ENCODE peak calls at places on chromosomes 13 and 19, in nine cellular contexts. T is neural progenitor cell, R is A549, V is HFFc6, H is AG10803, P is pancreas, L is K562, F is WTC11, Z is bronchial epithelial cell. U is an unnamed sample.

GRCh38 chr13:31046711-31047279 is 114.3 kb downstream of the TEX26 start:
- DNase-seq in L (no peak), P (no peak), H (no peak), F (no peak), T (peak), Z (no peak), R (no peak), V (no peak), U (no peak)

GRCh38 chr13:43908156-43909126 is 28.7 kb downstream of the LACC1 start:
- DNase-seq in F (no peak), H (peak), L (no peak), P (no peak), R (peak), Z (peak), T (peak), V (peak), U (no peak)

GRCh38 chr19:33906578-33907335 is 110.1 kb downstream of the KCTD15 start:
- DNase-seq in Z (peak), H (peak), V (no peak), R (no peak), P (no peak), F (peak), L (no peak), T (peak), U (no peak)

GRCh38 chr19:49073514-49074378 is 1.2 kb upstream of the KCNA7 start:
- DNase-seq in R (peak), L (peak), F (peak), V (no peak), T (peak), H (no peak), Z (no peak), P (no peak), U (no peak)

GRCh38 chr19:53908106-53908932 is 759 bp upstream of the CACNG7 start:
- DNase-seq in T (peak), V (peak), Z (peak), R (peak), H (peak), L (peak), F (peak), P (no peak), U (no peak)

GRCh38 chr13:101512650-101513049 is 60.2 kb downstream of the ITGBL1 start:
- DNase-seq in H (peak), T (no peak), L (no peak), R (no peak), P (no peak), F (no peak), Z (no peak), V (no peak), U (no peak)

GRCh38 chr13:73681015-73681414 is 453.2 kb downstream of the KLF12 start:
- DNase-seq in P (no peak), Z (no peak), L (no peak), F (no peak), H (no peak), R (no peak), T (no peak), V (no peak), U (no peak)

GRCh38 chr13:43267916-43268315 is 244.5 kb downstream of the DNAJC15 start:
- DNase-seq in L (no peak), H (no peak), T (no peak), F (no peak), V (no peak), P (no peak), R (no peak), Z (no peak), U (no peak)

GRCh38 chr13:100694722-100695644 is 20.4 kb upstream of the TMTC4 start:
- DNase-seq in F (peak), L (peak), P (peak), H (peak), V (peak), T (peak), R (peak), Z (peak), U (no peak)

GRCh38 chr19:30046522-30046921 is 104.5 kb downstream of the URI1 start:
- DNase-seq in P (no peak), Z (no peak), F (no peak), L (no peak), V (no peak), T (peak), R (no peak), H (no peak), U (no peak)

GRCh38 chr13:109256866-109257760 is 529.3 kb downstream of the IRS2 start:
- DNase-seq in P (no peak), H (peak), V (peak), F (no peak), T (no peak), R (peak), Z (peak), L (no peak), U (no peak)

GRCh38 chr13:20288561-20288960 is 56.4 kb upstream of the GJB6 start:
- DNase-seq in F (no peak), T (no peak), L (no peak), R (no peak), H (no peak), V (no peak), Z (no peak), P (no peak), U (no peak)

GRCh38 chr19:10915511-10916091 is 12.8 kb downstream of the YIPF2 start:
- DNase-seq in F (no peak), T (no peak), V (peak), L (no peak), Z (peak), R (no peak), P (peak), H (peak), U (no peak)

GRCh38 chr13:34555988-34556387 is 386.1 kb upstream of the NBEA start:
- DNase-seq in R (no peak), Z (no peak), P (no peak), T (peak), V (no peak), H (no peak), F (no peak), L (no peak), U (no peak)

GRCh38 chr13:41780736-41781708 is 179.9 kb downstream of the VWA8 start:
- DNase-seq in Z (peak), F (no peak), V (peak), L (no peak), R (no peak), P (no peak), T (no peak), H (peak), U (no peak)

GRCh38 chr13:42594577-42595571 is 20.9 kb downstream of the TNFSF11 start:
- DNase-seq in R (peak), F (peak), H (peak), V (peak), Z (peak), P (no peak), T (peak), L (peak), U (no peak)

GRCh38 chr13:24282256-24282655 is 27.1 kb upstream of the C1QTNF9 start:
- DNase-seq in P (no peak), V (no peak), F (no peak), H (no peak), R (no peak), Z (no peak), T (no peak), L (no peak), U (no peak)

GRCh38 chr13:27967203-27967735 is 1.8 kb downstream of the CDX2 start:
- DNase-seq in R (no peak), T (no peak), P (no peak), H (no peak), L (no peak), Z (no peak), V (no peak), F (no peak), U (peak)

GRCh38 chr13:27967736-27968315 is 1.3 kb downstream of the CDX2 start:
- DNase-seq in L (no peak), V (no peak), H (no peak), F (no peak), T (peak), P (peak), Z (no peak), R (no peak), U (peak)

GRCh38 chr13:27969073-27969865 is at the start of gene CDX2:
- DNase-seq in T (peak), Z (no peak), F (peak), R (no peak), V (no peak), H (no peak), L (no peak), P (peak), U (peak)

GRCh38 chr13:27969866-27970229 is 733 bp upstream of the CDX2 start:
- DNase-seq in F (no peak), P (no peak), H (no peak), V (no peak), T (no peak), L (no peak), R (no peak), Z (no peak), U (no peak)

GRCh38 chr13:27968316-27969072 is 621 bp downstream of the CDX2 start:
- DNase-seq in Z (no peak), F (peak), R (no peak), V (no peak), P (peak), L (no peak), T (peak), H (no peak), U (peak)
- TF ChIP-seq CTCF in Z (no peak), F (no peak), R (no peak), V (no peak), P (no peak), L (no peak), T (peak), H (no peak), U (no peak)

GRCh38 chr13:114135731-114136171 is 3.3 kb upstream of the RASA3 start:
- DNase-seq in T (no peak), P (no peak), L (no peak), R (no peak), F (peak), Z (no peak), H (no peak), V (no peak), U (no peak)
- TF ChIP-seq CTCF in T (no peak), P (no peak), L (peak), R (no peak), F (no peak), Z (no peak), H (no peak), V (no peak), U (no peak)

GRCh38 chr19:21210037-21210621 is 68.3 kb downstream of the ZNF431 start:
- DNase-seq in L (no peak), P (no peak), F (no peak), Z (no peak), H (no peak), R (no peak), V (no peak), T (no peak), U (no peak)
- TF ChIP-seq CTCF in L (no peak), P (no peak), F (no peak), Z (no peak), H (no peak), R (no peak), V (no peak), T (no peak), U (no peak)

GRCh38 chr19:50486823-50487515 is 10.3 kb upstream of the GARIN5A start:
- DNase-seq in Z (peak), L (peak), V (peak), H (peak), F (peak), P (no peak), R (no peak), T (peak), U (peak)
- TF ChIP-seq CTCF in Z (peak), L (peak), V (peak), H (peak), F (peak), P (peak), R (peak), T (peak), U (peak)

GRCh38 chr19:3361384-3362216 is 4.8 kb upstream of the NFIC start:
- DNase-seq in Z (no peak), V (no peak), L (no peak), R (no peak), P (peak), F (no peak), T (no peak), H (no peak), U (no peak)

GRCh38 chr19:3359850-3360493 is 6.4 kb upstream of the NFIC start:
- DNase-seq in H (no peak), F (no peak), V (no peak), P (no peak), R (no peak), Z (no peak), L (peak), T (no peak), U (no peak)

GRCh38 chr19:3362217-3362907 is 4.0 kb upstream of the NFIC start:
- DNase-seq in P (no peak), Z (no peak), T (no peak), F (no peak), H (no peak), L (no peak), R (no peak), V (no peak), U (no peak)

GRCh38 chr19:3358919-3359849 is 7.2 kb upstream of the NFIC start:
- DNase-seq in F (no peak), R (no peak), Z (no peak), H (peak), L (peak), T (peak), V (no peak), P (peak), U (peak)

GRCh38 chr19:3360494-3361383 is 5.6 kb upstream of the NFIC start:
- DNase-seq in Z (no peak), V (no peak), L (peak), F (no peak), H (no peak), P (peak), T (peak), R (no peak), U (no peak)
- TF ChIP-seq CTCF in Z (peak), V (peak), L (no peak), F (no peak), H (no peak), P (no peak), T (no peak), R (peak), U (peak)

GRCh38 chr13:47126432-47126831 is 229.6 kb upstream of the HTR2A start:
- DNase-seq in F (no peak), P (no peak), Z (no peak), V (no peak), R (no peak), T (no peak), H (peak), L (no peak), U (no peak)
- TF ChIP-seq CTCF in F (no peak), P (no peak), Z (no peak), V (no peak), R (no peak), T (peak), H (peak), L (no peak), U (no peak)

DNA sequence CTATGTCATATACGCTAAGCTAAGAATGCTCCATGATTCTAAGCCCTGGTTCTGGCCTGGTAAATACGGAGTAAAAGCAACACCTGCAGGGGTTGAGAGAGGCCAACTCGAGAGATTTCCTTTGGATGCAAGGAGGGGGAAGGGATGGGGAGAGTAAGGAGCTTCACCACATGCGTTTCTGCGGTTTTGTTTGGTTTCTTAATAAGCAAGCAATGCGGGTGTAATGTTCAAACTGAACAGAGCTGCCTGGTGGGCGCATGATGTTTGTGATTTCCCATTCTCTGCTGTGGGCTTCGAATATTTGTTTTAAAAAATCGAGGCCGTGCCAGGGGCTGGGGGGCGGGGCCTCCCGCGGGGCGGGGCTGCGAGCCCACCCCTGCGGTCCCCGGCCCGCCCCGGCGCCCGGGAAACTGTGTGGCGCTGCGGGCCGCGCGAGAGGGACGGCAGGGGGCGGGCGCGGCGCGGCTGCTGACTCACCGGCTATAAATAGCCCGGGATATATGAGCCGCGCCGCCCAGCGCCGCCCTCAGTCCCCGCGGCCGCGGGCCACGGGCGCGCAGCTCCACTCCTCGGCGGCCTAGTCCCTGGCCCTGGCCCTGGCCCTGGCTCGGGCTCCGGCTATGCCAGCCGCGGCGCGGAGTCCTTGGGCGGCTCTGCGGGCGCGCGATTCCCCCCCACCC is 5.1 kb downstream of the BBC3 start:
- DNase-seq in L (peak), R (peak), Z (peak), P (peak), T (peak), H (peak), V (peak), F (peak), U (peak)
- TF ChIP-seq CTCF in L (no peak), R (peak), Z (no peak), P (peak), T (peak), H (peak), V (peak), F (no peak), U (peak)

DNA sequence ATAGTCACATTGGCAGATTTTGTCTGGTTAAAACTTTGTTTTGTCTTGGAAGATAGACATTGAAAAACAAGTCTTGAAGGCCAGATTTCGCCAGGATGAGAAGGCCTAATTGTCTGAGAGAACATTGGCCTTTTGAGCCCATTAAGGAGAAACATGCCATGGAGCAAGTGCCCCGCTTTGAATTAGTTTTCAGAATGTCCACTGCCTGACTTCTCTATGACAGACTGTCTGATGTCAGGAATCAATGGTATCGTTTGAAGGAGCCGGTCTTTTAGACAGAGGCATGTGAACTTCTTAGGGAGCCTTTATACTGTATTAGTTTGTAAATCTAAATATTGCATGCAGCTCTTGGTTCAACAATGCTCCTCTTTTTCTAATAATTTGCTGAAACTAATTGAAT is 155.9 kb downstream of the DLEU7 start:
- DNase-seq in P (no peak), L (no peak), R (no peak), V (no peak), F (no peak), T (no peak), H (no peak), Z (no peak), U (no peak)
- TF ChIP-seq CTCF in P (no peak), L (no peak), R (no peak), V (no peak), F (no peak), T (no peak), H (no peak), Z (no peak), U (no peak)

GRCh38 chr13:113211774-113212173 is 2.4 kb downstream of the CUL4A start:
- DNase-seq in T (peak), L (no peak), P (no peak), H (no peak), R (no peak), F (peak), Z (no peak), V (no peak), U (peak)
- TF ChIP-seq CTCF in T (peak), L (peak), P (no peak), H (peak), R (no peak), F (no peak), Z (no peak), V (peak), U (peak)

U was measured in osteocyte.